ENCODE peak calls at places on chromosome X, in seven cellular contexts. Y is HepG2, M is K562, C is GM12878, B is HCT116, R is H1, K is SK-N-SH. S is an unnamed sample.

GRCh38 chrX:104922206-104922621 is 298.3 kb downstream of the TEX13A start:
- DNase-seq in Y (peak), M (peak), C (peak), B (peak), R (peak), K (peak), S (peak)

GRCh38 chrX:30690330-30690729 is 37.1 kb downstream of the GK start:
- DNase-seq in Y (no peak), M (no peak), C (no peak), B (no peak), R (no peak), K (no peak), S (no peak)

GRCh38 chrX:35773958-35774564 is 24.1 kb upstream of the MAGEB16 start:
- DNase-seq in Y (no peak), M (no peak), C (no peak), B (no peak), R (no peak), K (no peak), S (no peak)

GRCh38 chrX:5907202-5907601 is 321.5 kb downstream of the NLGN4X start:
- DNase-seq in Y (no peak), M (no peak), C (no peak), B (no peak), R (no peak), K (no peak), S (no peak)

GRCh38 chrX:12956704-12957541 is 18.0 kb upstream of the TMSB4X start:
- DNase-seq in Y (no peak), M (peak), C (peak), B (peak), R (no peak), K (peak), S (no peak)

GRCh38 chrX:18674417-18674787 is 2.5 kb upstream of the RS1 start:
- DNase-seq in Y (no peak), M (peak), C (no peak), B (no peak), R (peak), K (peak), S (peak)

GRCh38 chrX:19886888-19887531 is 390 bp downstream of the SH3KBP1 start:
- DNase-seq in Y (no peak), M (peak), C (no peak), B (no peak), R (peak), K (peak), S (no peak)

GRCh38 chrX:153887385-153887784 is 1.4 kb upstream of the L1CAM start:
- DNase-seq in Y (no peak), M (no peak), C (no peak), B (no peak), R (no peak), K (no peak), S (no peak)

GRCh38 chrX:129472116-129472515 is 51.2 kb downstream of the SMARCA1 start:
- DNase-seq in Y (no peak), M (no peak), C (no peak), B (no peak), R (no peak), K (no peak), S (no peak)

GRCh38 chrX:23901065-23901464 is 6.7 kb downstream of the APOO start:
- DNase-seq in Y (peak), M (no peak), C (no peak), B (peak), R (no peak), K (no peak), S (no peak)

GRCh38 chrX:101740642-101741041 is 81.0 kb upstream of the ARMCX2 start:
- DNase-seq in Y (no peak), M (no peak), C (no peak), B (no peak), R (no peak), K (no peak), S (no peak)

GRCh38 chrX:48632207-48632606 is 34.9 kb downstream of the WDR13 start:
- DNase-seq in Y (no peak), M (no peak), C (no peak), B (no peak), R (no peak), K (no peak), S (no peak)

GRCh38 chrX:48631376-48632090 is 34.2 kb downstream of the WDR13 start:
- DNase-seq in Y (peak), M (peak), C (peak), B (peak), R (peak), K (peak), S (peak)

GRCh38 chrX:48636776-48637175 is 39.5 kb downstream of the WDR13 start:
- DNase-seq in Y (no peak), M (no peak), C (no peak), B (no peak), R (no peak), K (no peak), S (no peak)

DNA sequence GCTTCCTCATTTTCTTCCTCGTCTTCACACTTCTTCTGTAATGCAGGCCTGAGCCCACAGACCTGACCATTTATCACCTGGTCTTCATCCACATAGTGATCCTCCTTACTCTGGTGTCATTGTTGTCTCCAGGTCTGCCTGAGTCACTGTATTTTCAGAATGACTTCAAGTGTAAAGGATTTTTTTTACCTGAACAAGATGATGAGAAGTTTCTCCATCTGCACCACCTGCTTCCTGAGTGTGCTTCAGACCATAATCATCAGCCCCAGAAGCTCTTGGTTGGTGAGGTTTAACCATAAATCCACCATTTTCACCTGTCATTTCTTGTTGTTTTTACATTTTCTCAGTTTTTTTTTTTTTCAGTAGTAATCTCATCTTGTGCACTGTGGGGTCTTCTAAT is 39.0 kb downstream of the WDR13 start:
- DNase-seq in Y (no peak), M (no peak), C (no peak), B (no peak), R (no peak), K (no peak), S (no peak)
- TF ChIP-seq JUND in Y (no peak), M (no peak), C (no peak), B (no peak), R (no peak), K (no peak), S (no peak)

DNA sequence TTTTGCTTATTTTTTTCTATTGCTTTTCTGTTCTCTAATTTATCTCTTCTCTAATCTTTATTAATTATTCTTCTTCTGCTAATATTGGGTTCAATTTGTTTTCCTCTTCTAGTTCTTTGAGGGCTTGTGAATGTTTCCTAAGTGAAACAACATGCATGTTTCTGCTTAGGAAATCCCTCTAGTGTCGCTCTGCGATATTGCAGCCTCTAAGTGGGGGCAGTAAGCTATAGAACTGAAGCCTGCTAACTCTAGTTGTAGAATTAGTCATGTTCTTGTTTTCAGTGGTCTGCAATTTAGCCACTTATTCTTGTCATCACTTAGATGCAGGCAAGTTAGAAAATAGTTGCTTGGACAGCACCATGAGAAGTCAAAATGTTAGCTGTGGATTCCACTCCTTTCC is 222.6 kb downstream of the SPIN4 start:
- DNase-seq in Y (peak), M (no peak), C (peak), B (peak), R (peak), K (peak), S (peak)
- TF ChIP-seq JUND in Y (no peak), M (no peak), C (peak), B (no peak), R (no peak), K (no peak), S (no peak)

GRCh38 chrX:147476008-147476407 is 435.7 kb upstream of the FMR1 start:
- DNase-seq in Y (peak), M (peak), C (no peak), B (no peak), R (no peak), K (peak), S (peak)
- TF ChIP-seq JUND in Y (no peak), M (no peak), C (no peak), B (no peak), R (no peak), K (no peak), S (no peak)

DNA sequence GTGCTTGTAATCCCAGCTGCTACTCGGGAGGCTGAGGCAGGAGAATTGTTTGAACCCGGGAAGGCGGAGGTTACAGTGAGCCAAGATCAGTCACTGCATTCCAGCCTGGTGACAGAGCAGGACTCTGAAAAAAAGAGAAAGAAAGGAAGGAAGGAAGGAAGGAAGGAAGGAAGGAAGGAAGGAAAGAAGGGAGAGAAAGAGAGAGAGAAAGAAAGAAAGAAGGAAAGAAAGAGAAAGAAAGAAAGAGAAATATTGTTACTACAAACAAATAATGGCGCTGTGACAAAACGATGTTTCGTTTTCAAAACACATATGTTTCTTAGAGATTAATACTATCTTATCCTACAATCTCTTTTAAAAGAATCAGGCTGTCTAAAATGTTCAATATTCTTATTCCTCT is 42.1 kb upstream of the CCDC160 start:
- DNase-seq in Y (no peak), M (no peak), C (no peak), B (no peak), R (no peak), K (no peak), S (no peak)
- TF ChIP-seq JUND in Y (no peak), M (no peak), C (no peak), B (no peak), R (no peak), K (no peak), S (no peak)

DNA sequence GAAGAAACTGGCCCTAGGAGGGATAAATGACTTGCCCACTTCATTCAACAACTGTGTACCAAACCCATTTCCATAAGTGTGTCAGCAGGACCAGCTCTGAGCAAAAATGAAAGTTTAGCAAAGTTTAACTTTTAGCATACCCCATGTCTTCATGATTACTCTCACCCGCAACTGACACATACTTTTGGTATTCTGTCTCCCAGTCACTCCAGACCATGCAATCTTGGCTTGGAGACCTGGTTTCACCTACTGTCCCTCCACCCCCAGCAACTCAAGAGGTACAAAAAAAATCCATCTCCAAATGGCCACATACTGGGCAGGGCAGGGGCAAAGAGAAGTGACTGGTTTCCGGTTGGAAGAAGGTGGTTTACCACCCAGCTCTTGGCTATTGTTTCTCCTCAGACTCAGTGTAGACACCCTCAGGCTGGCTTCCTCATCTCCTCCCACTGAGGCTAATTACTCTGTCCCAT is 79.8 kb downstream of the RLIM start:
- DNase-seq in Y (no peak), M (no peak), C (peak), B (no peak), R (no peak), K (no peak), S (no peak)
- TF ChIP-seq JUND in Y (no peak), M (no peak), C (no peak), B (no peak), R (no peak), K (no peak), S (no peak)

GRCh38 chrX:140346711-140347110 is 158.2 kb downstream of the SOX3 start:
- DNase-seq in Y (no peak), M (no peak), C (no peak), B (no peak), R (no peak), K (no peak), S (no peak)
- TF ChIP-seq JUND in Y (no peak), M (no peak), C (no peak), B (no peak), R (no peak), K (no peak), S (no peak)

S was measured in T47D.